ENCODE peak calls at places on chromosomes 4 and X, in ten cellular contexts. A, S, R, P, N, M, J, E, W and X are unnamed samples.
A peak's percentile ranks its signal among the peaks of the same experiment; 100 is the strongest.

GRCh38 chr4:74394476-74395136 is 29.7 kb downstream of the EREG start:
- DNase-seq in A (no peak), S (no peak), R (no peak), P (no peak), N (no peak), M (no peak), J (peak; percentile 65), E (no peak), W (no peak), X (no peak)

GRCh38 chr4:27916432-27917184 is 1056.0 kb downstream of the STIM2 start:
- DNase-seq in A (no peak), S (no peak), R (no peak), P (no peak), N (no peak), M (no peak), J (no peak), E (no peak), W (no peak), X (no peak)

GRCh38 chr4:8765631-8766590 is 105.7 kb downstream of the HMX1 start:
- DNase-seq in A (no peak), S (no peak), R (no peak), P (no peak), N (no peak), M (peak; percentile 3), J (no peak), E (no peak), W (peak; percentile 9), X (no peak)

GRCh38 chr4:88841635-88842034 is 144.0 kb upstream of the NAP1L5 start:
- DNase-seq in A (no peak), S (no peak), R (no peak), P (no peak), N (no peak), M (no peak), J (no peak), E (no peak), W (no peak), X (no peak)

GRCh38 chr4:8181844-8182243 is 17.2 kb upstream of the SH3TC1 start:
- DNase-seq in A (no peak), S (peak; percentile 67), R (no peak), P (no peak), N (no peak), M (no peak), J (no peak), E (no peak), W (no peak), X (no peak)

GRCh38 chr4:7476820-7477219 is 42.1 kb upstream of the PSAPL1 start:
- DNase-seq in A (no peak), S (no peak), R (no peak), P (no peak), N (no peak), M (no peak), J (no peak), E (no peak), W (no peak), X (no peak)

GRCh38 chrX:132958086-132958703 is at the start of gene HS6ST2:
- DNase-seq in A (no peak), S (no peak), R (peak; percentile 0), P (no peak), N (no peak), M (no peak), J (no peak), E (no peak), W (no peak), X (peak; percentile 12)

GRCh38 chr4:76726141-76726540 is 171.8 kb downstream of the SOWAHB start:
- DNase-seq in A (no peak), S (no peak), R (no peak), P (no peak), N (no peak), M (no peak), J (no peak), E (no peak), W (no peak), X (no peak)

GRCh38 chr4:164997324-164997723 is 19.9 kb upstream of the TRIM61 start:
- DNase-seq in A (no peak), S (no peak), R (no peak), P (no peak), N (no peak), M (no peak), J (peak; percentile 53), E (no peak), W (no peak), X (no peak)

GRCh38 chr4:41009411-41009810 is 204.9 kb downstream of the APBB2 start:
- DNase-seq in A (no peak), S (no peak), R (no peak), P (no peak), N (no peak), M (no peak), J (no peak), E (no peak), W (no peak), X (no peak)

GRCh38 chr4:2735869-2736268 is 20.3 kb downstream of the TNIP2 start:
- DNase-seq in A (no peak), S (no peak), R (no peak), P (no peak), N (no peak), M (no peak), J (no peak), E (no peak), W (no peak), X (no peak)

GRCh38 chrX:82589410-82589809 is 918.7 kb upstream of the POU3F4 start:
- DNase-seq in A (no peak), S (no peak), R (no peak), P (no peak), N (no peak), M (no peak), J (no peak), E (no peak), W (no peak), X (no peak)

GRCh38 chr4:182286035-182286434 is 42.8 kb downstream of the TENM3 start:
- DNase-seq in A (no peak), S (no peak), R (no peak), P (no peak), N (no peak), M (no peak), J (no peak), E (no peak), W (no peak), X (no peak)

GRCh38 chrX:68599256-68600152 is 48.0 kb upstream of the STARD8 start:
- DNase-seq in A (no peak), S (no peak), R (no peak), P (no peak), N (no peak), M (no peak), J (peak; percentile 29), E (no peak), W (no peak), X (peak; percentile 14)

GRCh38 chrX:39808471-39808917 is 289.3 kb downstream of the BCOR start:
- DNase-seq in A (no peak), S (peak; percentile 27), R (no peak), P (no peak), N (no peak), M (no peak), J (peak; percentile 30), E (no peak), W (no peak), X (no peak)

GRCh38 chr4:40455340-40455902 is 120.3 kb downstream of the CHRNA9 start:
- DNase-seq in A (no peak), S (no peak), R (no peak), P (no peak), N (no peak), M (no peak), J (no peak), E (no peak), W (no peak), X (no peak)

GRCh38 chrX:13791559-13791958 is 25.3 kb downstream of the GPM6B start:
- DNase-seq in A (no peak), S (no peak), R (no peak), P (no peak), N (no peak), M (no peak), J (no peak), E (no peak), W (no peak), X (no peak)

GRCh38 chrX:118116308-118117068 is at the start of gene KLHL13:
- DNase-seq in A (no peak), S (peak; percentile 49), R (no peak), P (no peak), N (no peak), M (no peak), J (peak; percentile 48), E (peak; percentile 25), W (no peak), X (peak; percentile 19)

GRCh38 chr4:123248260-123248659 is 148.3 kb upstream of the SPRY1 start:
- DNase-seq in A (no peak), S (no peak), R (no peak), P (no peak), N (no peak), M (no peak), J (no peak), E (no peak), W (no peak), X (no peak)

GRCh38 chrX:52422884-52423283 is 54.1 kb downstream of the XAGE2 start:
- DNase-seq in A (no peak), S (no peak), R (no peak), P (no peak), N (no peak), M (no peak), J (no peak), E (no peak), W (no peak), X (no peak)

GRCh38 chr4:1364748-1365147 is 17.7 kb downstream of the UVSSA start:
- DNase-seq in A (no peak), S (no peak), R (no peak), P (no peak), N (no peak), M (no peak), J (no peak), E (no peak), W (no peak), X (no peak)

GRCh38 chr4:94744830-94745229 is 12.9 kb upstream of the BMPR1B start:
- DNase-seq in A (no peak), S (no peak), R (no peak), P (no peak), N (no peak), M (no peak), J (no peak), E (no peak), W (no peak), X (no peak)

GRCh38 chrX:1883772-1884171 is 268.9 kb downstream of the ASMT start:
- DNase-seq in A (no peak), S (no peak), R (no peak), P (no peak), N (no peak), M (no peak), J (no peak), E (no peak), W (no peak), X (no peak)

GRCh38 chrX:7996414-7996813 is 69.2 kb upstream of the PNPLA4 start:
- DNase-seq in A (no peak), S (no peak), R (no peak), P (no peak), N (no peak), M (no peak), J (peak; percentile 43), E (peak; percentile 2), W (no peak), X (peak; percentile 31)